ENCODE peak calls at places on chromosomes 13 and 19, in six cellular contexts. B is K562, H is stomach, E is GM12878, C is sigmoid colon, F is HCT116. T is an unnamed sample. For H3K4me1, the result is how much of the 10 kb centered on the place peaks cover.

GRCh38 chr13:42762917-42763316 is 18.5 kb upstream of the FAM216B start:
- DNase-seq in E (no peak), H (no peak), F (no peak), B (no peak), C (no peak), T (no peak)

GRCh38 chr13:101146101-101146898 is 270.0 kb downstream of the NALCN start:
- DNase-seq in H (no peak), F (no peak), C (no peak), E (no peak), B (no peak), T (no peak)

GRCh38 chr19:6103217-6103644 is 7.1 kb downstream of the RFX2 start:
- DNase-seq in C (peak), B (no peak), H (peak), E (no peak), F (no peak), T (peak)

GRCh38 chr13:46759861-46760260 is 37.1 kb downstream of the ESD start:
- DNase-seq in C (no peak), H (no peak), B (no peak), E (no peak), F (no peak), T (no peak)

GRCh38 chr19:39154626-39155100 is 29.1 kb downstream of the PAK4 start:
- DNase-seq in H (peak), C (no peak), B (peak), E (no peak), F (peak), T (no peak)

GRCh38 chr13:99220199-99220931 is 19.7 kb downstream of the UBAC2 start:
- DNase-seq in H (no peak), E (no peak), B (no peak), C (no peak), F (no peak), T (no peak)

GRCh38 chr13:112806761-112807652 is 117.2 kb downstream of the ATP11A start:
- DNase-seq in H (no peak), F (no peak), E (no peak), B (no peak), C (peak), T (no peak)

GRCh38 chr19:49896863-49897621 is at the start of gene IL4I1:
- DNase-seq in C (no peak), H (no peak), B (no peak), F (no peak), E (peak), T (no peak)

GRCh38 chr13:110625771-110626321 is 10.5 kb downstream of the NAXD start:
- DNase-seq in B (no peak), F (no peak), H (peak), E (no peak), C (no peak), T (no peak)

GRCh38 chr13:60396783-60397692 is at the start of gene TDRD3:
- DNase-seq in C (peak), B (peak), F (peak), E (peak), H (peak), T (peak)

GRCh38 chr19:39566064-39566463 is 26.1 kb upstream of the EID2 start:
- DNase-seq in F (no peak), H (no peak), E (no peak), C (no peak), B (no peak), T (no peak)

GRCh38 chr13:111469916-111470506 is 149.6 kb downstream of the TEX29 start:
- DNase-seq in C (peak), E (no peak), F (no peak), B (no peak), H (no peak), T (peak)

GRCh38 chr19:29478578-29479565 is 46.9 kb upstream of the VSTM2B start:
- DNase-seq in B (peak), H (no peak), F (peak), E (no peak), C (no peak), T (no peak)

GRCh38 chr19:11587302-11587972 is 9.8 kb upstream of the ZNF627 start:
- DNase-seq in B (peak), H (peak), C (peak), F (peak), E (no peak), T (peak)

GRCh38 chr19:10976200-10976892 is 15.5 kb downstream of the SMARCA4 start:
- DNase-seq in C (no peak), F (no peak), H (peak), E (no peak), B (no peak), T (no peak)

GRCh38 chr19:35569281-35569781 is 5.9 kb upstream of the ATP4A start:
- DNase-seq in H (peak), E (no peak), F (no peak), B (no peak), C (no peak), T (no peak)

GRCh38 chr13:71590654-71591148 is 276.3 kb downstream of the DACH1 start:
- DNase-seq in F (no peak), E (no peak), H (no peak), C (no peak), B (no peak), T (no peak)

GRCh38 chr13:31951215-31951678 is 80.3 kb upstream of the FRY start:
- DNase-seq in E (peak), B (no peak), H (peak), C (peak), F (no peak), T (no peak)

GRCh38 chr13:50463662-50464061 is 379.8 kb downstream of the DLEU7 start:
- DNase-seq in H (no peak), C (no peak), B (no peak), E (no peak), F (no peak), T (no peak)

GRCh38 chr13:93080587-93080986 is 146.0 kb upstream of the GPC6 start:
- DNase-seq in F (no peak), E (no peak), C (no peak), B (no peak), H (no peak), T (no peak)

GRCh38 chr13:32381539-32381938 is 46.4 kb downstream of the N4BP2L1 start:
- DNase-seq in H (no peak), C (no peak), B (peak), F (peak), E (no peak), T (no peak)

DNA sequence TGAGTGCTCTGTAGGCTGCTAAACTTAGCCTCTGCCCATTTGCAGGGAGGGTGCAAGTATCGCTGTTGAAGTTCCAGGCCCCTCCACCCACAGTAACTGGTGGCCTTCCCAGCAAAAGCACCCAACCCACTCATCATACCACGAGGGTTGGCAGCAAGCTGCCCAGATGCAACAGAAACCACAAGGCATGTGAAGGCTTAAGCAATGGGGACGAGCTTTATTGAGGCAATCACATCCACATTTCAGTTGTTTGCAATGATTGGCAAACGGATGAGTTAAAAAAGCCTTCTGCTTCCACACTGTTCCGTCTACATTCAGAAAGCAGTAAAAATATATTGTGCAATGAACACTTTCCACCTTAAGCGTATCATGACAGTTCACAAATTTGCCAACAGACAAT is 10.3 kb downstream of the GJB6 start:
- DNase-seq in H (no peak), F (no peak), B (no peak), E (no peak), C (no peak), T (no peak)
- TF ChIP-seq POLR2AphosphoS5 in H (no peak), F (no peak), B (no peak), E (no peak), C (no peak), T (no peak)

GRCh38 chr13:30371649-30372265 is 50.5 kb upstream of the UBE2L5 start:
- DNase-seq in B (no peak), E (peak), F (peak), H (peak), C (no peak), T (no peak)
- H3K4me1 ChIP-seq in B (under half), E (half or more), F (under half), H (under half), C (under half), T (under half)

GRCh38 chr19:18278521-18279265 is 2.7 kb downstream of the JUND start:
- DNase-seq in H (peak), F (no peak), E (no peak), C (no peak), B (no peak), T (no peak)
- TF ChIP-seq POLR2AphosphoS5 in H (peak), F (no peak), E (peak), C (peak), B (no peak), T (no peak)

GRCh38 chr13:27493981-27494380 is 43.6 kb upstream of the MTIF3 start:
- DNase-seq in E (no peak), B (no peak), F (no peak), H (no peak), C (no peak), T (peak)
- H3K4me1 ChIP-seq in E (under half), B (under half), F (under half), H (under half), C (under half), T (under half)

GRCh38 chr19:2555422-2556220 is 79.7 kb downstream of the GADD45B start:
- DNase-seq in H (no peak), B (no peak), C (peak), F (no peak), E (no peak), T (no peak)

GRCh38 chr19:2551864-2552185 is 75.9 kb downstream of the GADD45B start:
- DNase-seq in B (no peak), F (no peak), H (no peak), C (no peak), E (no peak), T (no peak)

GRCh38 chr19:2554856-2555255 is 78.9 kb downstream of the GADD45B start:
- DNase-seq in H (no peak), E (no peak), C (peak), F (peak), B (no peak), T (no peak)

GRCh38 chr19:2552859-2553258 is 76.9 kb downstream of the GADD45B start:
- DNase-seq in C (peak), E (peak), B (no peak), H (no peak), F (no peak), T (no peak)

GRCh38 chr19:2553510-2553909 is 77.6 kb downstream of the GADD45B start:
- DNase-seq in F (no peak), E (no peak), C (no peak), H (no peak), B (no peak), T (no peak)
- TF ChIP-seq POLR2AphosphoS5 in F (no peak), E (no peak), C (no peak), H (no peak), B (no peak), T (no peak)

T was measured in suprapubic skin.